ENCODE peak calls at places on chromosomes 2 and 18, in six cellular contexts. Z is left ventricle myocardium inferior, Y is hepatocyte, S is psoas muscle, G is fibroblast of lung, Q is A549. E is an unnamed sample.
A peak's percentile ranks its signal among the peaks of the same experiment; 100 is the strongest.

GRCh38 chr2:147198651-147199171 is 646.1 kb upstream of the ACVR2A start:
- DNase-seq in Z (no peak), Y (no peak), S (no peak), G (no peak), Q (no peak), E (no peak)

GRCh38 chr2:241933175-241933911 is 63.8 kb downstream of the RTP5 start:
- DNase-seq in Z (no peak), Y (peak; percentile 70), S (no peak), G (peak; percentile 38), Q (no peak), E (no peak)

GRCh38 chr2:165621086-165621560 is 151.6 kb downstream of the CSRNP3 start:
- DNase-seq in Z (no peak), Y (no peak), S (no peak), G (peak; percentile 33), Q (no peak), E (no peak)

GRCh38 chr2:174333502-174334277 is 1.1 kb upstream of the SP9 start:
- DNase-seq in Z (no peak), Y (no peak), S (no peak), G (no peak), Q (no peak), E (no peak)

GRCh38 chr18:11872479-11873136 is 21.4 kb downstream of the CHMP1B start:
- DNase-seq in Z (no peak), Y (peak; percentile 56), S (no peak), G (no peak), Q (peak; percentile 41), E (no peak)

GRCh38 chr2:182716665-182716990 is 571 bp downstream of the DNAJC10 start:
- DNase-seq in Z (no peak), Y (peak; percentile 40), S (no peak), G (no peak), Q (no peak), E (no peak)

GRCh38 chr2:222351035-222351434 is 52.2 kb upstream of the PAX3 start:
- DNase-seq in Z (no peak), Y (no peak), S (no peak), G (no peak), Q (no peak), E (no peak)

GRCh38 chr18:21741511-21742322 is 1.1 kb downstream of the MIB1 start:
- DNase-seq in Z (peak; percentile 37), Y (peak; percentile 22), S (peak; percentile 65), G (peak; percentile 26), Q (no peak), E (peak; percentile 82)

GRCh38 chr2:96687711-96688640 is 45.4 kb downstream of the FER1L5 start:
- DNase-seq in Z (no peak), Y (no peak), S (no peak), G (no peak), Q (no peak), E (no peak)

GRCh38 chr2:23422089-23423061 is 37.4 kb downstream of the KLHL29 start:
- DNase-seq in Z (no peak), Y (no peak), S (no peak), G (no peak), Q (no peak), E (no peak)

GRCh38 chr2:77270433-77270832 is 251.7 kb downstream of the LRRTM4 start:
- DNase-seq in Z (no peak), Y (peak; percentile 9), S (no peak), G (peak; percentile 0), Q (no peak), E (no peak)

GRCh38 chr2:200442471-200442870 is 67.4 kb downstream of the KCTD18 start:
- DNase-seq in Z (no peak), Y (no peak), S (no peak), G (peak; percentile 82), Q (no peak), E (no peak)

GRCh38 chr2:240502059-240502429 is 55.7 kb downstream of the ANKMY1 start:
- DNase-seq in Z (no peak), Y (peak; percentile 1), S (no peak), G (no peak), Q (no peak), E (peak; percentile 51)

GRCh38 chr2:187124514-187124913 is 275.5 kb upstream of the ZSWIM2 start:
- DNase-seq in Z (no peak), Y (no peak), S (peak; percentile 31), G (no peak), Q (no peak), E (no peak)

GRCh38 chr2:217958206-217958888 is 44.4 kb downstream of the TNS1 start:
- DNase-seq in Z (no peak), Y (no peak), S (no peak), G (no peak), Q (no peak), E (peak; percentile 48)

GRCh38 chr2:24080721-24081120 is 3.9 kb downstream of the TP53I3 start:
- DNase-seq in Z (no peak), Y (no peak), S (no peak), G (no peak), Q (no peak), E (no peak)

GRCh38 chr2:64192080-64192479 is 47.9 kb upstream of the PELI1 start:
- DNase-seq in Z (no peak), Y (no peak), S (no peak), G (no peak), Q (no peak), E (no peak)

GRCh38 chr2:202721621-202722020 is 86.9 kb downstream of the FAM117B start:
- DNase-seq in Z (no peak), Y (peak; percentile 30), S (no peak), G (peak; percentile 32), Q (no peak), E (no peak)

GRCh38 chr2:39437522-39438296 is 624 bp upstream of the MAP4K3 start:
- DNase-seq in Z (peak; percentile 28), Y (peak; percentile 63), S (peak; percentile 61), G (peak; percentile 32), Q (peak; percentile 63), E (peak; percentile 77)

GRCh38 chr2:10659898-10660568 is 29.7 kb downstream of the NOL10 start:
- DNase-seq in Z (peak; percentile 47), Y (peak; percentile 80), S (peak; percentile 64), G (peak; percentile 72), Q (peak; percentile 65), E (no peak)

GRCh38 chr18:66193938-66194337 is 410.0 kb downstream of the CDH19 start:
- DNase-seq in Z (no peak), Y (no peak), S (no peak), G (no peak), Q (no peak), E (no peak)

GRCh38 chr2:187544371-187545080 is 9.7 kb downstream of the TFPI start:
- DNase-seq in Z (no peak), Y (no peak), S (peak; percentile 50), G (no peak), Q (no peak), E (no peak)

GRCh38 chr2:47032773-47033101 is 117.1 kb upstream of the MCFD2 start:
- DNase-seq in Z (no peak), Y (no peak), S (no peak), G (no peak), Q (no peak), E (no peak)

GRCh38 chr2:178522950-178523595 is 42.8 kb downstream of the PLEKHA3 start:
- DNase-seq in Z (peak; percentile 85), Y (peak; percentile 93), S (peak; percentile 90), G (peak; percentile 87), Q (peak; percentile 68), E (peak; percentile 93)

GRCh38 chr2:17355608-17356329 is 162.5 kb downstream of the RAD51AP2 start:
- DNase-seq in Z (no peak), Y (no peak), S (no peak), G (peak; percentile 23), Q (peak; percentile 50), E (no peak)

GRCh38 chr2:153405196-153405595 is 73.4 kb downstream of the RPRM start:
- DNase-seq in Z (no peak), Y (no peak), S (no peak), G (no peak), Q (no peak), E (no peak)

GRCh38 chr2:130185896-130186295 is 3.8 kb downstream of the MZT2B start:
- DNase-seq in Z (no peak), Y (no peak), S (no peak), G (no peak), Q (no peak), E (no peak)

GRCh38 chr2:130186391-130186790 is 4.3 kb downstream of the MZT2B start:
- DNase-seq in Z (no peak), Y (no peak), S (no peak), G (no peak), Q (no peak), E (no peak)

GRCh38 chr2:130181338-130181879 is at the start of gene SMPD4:
- DNase-seq in Z (peak; percentile 98), Y (peak; percentile 98), S (peak; percentile 99), G (peak; percentile 95), Q (peak; percentile 43), E (peak; percentile 99)

GRCh38 chr2:130185436-130185835 is 3.4 kb downstream of the MZT2B start:
- DNase-seq in Z (no peak), Y (no peak), S (no peak), G (no peak), Q (no peak), E (no peak)

GRCh38 chr2:130183500-130184373 is 1.7 kb downstream of the MZT2B start:
- DNase-seq in Z (peak; percentile 63), Y (peak; percentile 54), S (no peak), G (peak; percentile 33), Q (no peak), E (no peak)
- H3K4me3 ChIP-seq in Z (peak overlapping the region; percentile 90), Y (no peak overlapping the region), S (peak overlapping the region; percentile 90), G (peak overlapping the region; percentile 88), Q (peak overlapping the region; percentile 99), E (no peak overlapping the region)

DNA sequence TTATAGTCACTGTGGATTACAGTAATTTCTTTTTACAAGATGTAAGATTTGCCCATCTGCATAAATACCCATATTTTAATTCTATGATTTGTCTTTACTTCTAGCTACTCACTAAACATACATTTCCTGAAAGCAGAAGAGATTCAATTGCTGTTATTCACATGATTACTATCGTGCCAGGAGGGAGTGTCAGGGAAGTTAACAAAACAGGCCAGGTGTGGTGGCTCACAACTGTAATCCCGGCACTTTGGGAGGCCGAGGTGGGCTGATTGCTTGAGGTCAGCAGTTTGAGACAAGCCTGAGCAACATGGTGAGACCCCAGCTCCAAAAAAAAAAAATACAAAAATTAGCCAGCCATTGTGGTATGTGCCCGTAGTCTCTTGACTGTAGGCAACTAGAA is 33.8 kb downstream of the PRKCE start:
- DNase-seq in Z (no peak), Y (no peak), S (no peak), G (no peak), Q (no peak), E (no peak)
- TF ChIP-seq CTCF in Z (no peak), Y (no peak), S (no peak), G (no peak), Q (no peak), E (no peak)

GRCh38 chr18:74507927-74508326 is 11.8 kb downstream of the CNDP2 start:
- DNase-seq in Z (no peak), Y (no peak), S (no peak), G (no peak), Q (no peak), E (peak; percentile 44)
- H3K4me1 ChIP-seq in Z (peaks cover 26% of the 10 kb centered on the region), Y (peaks cover 22% of the 10 kb centered on the region), S (no peaks in the 10 kb centered on the region), G (no peaks in the 10 kb centered on the region), Q (no peaks in the 10 kb centered on the region), E (peaks cover 1% of the 10 kb centered on the region)

DNA sequence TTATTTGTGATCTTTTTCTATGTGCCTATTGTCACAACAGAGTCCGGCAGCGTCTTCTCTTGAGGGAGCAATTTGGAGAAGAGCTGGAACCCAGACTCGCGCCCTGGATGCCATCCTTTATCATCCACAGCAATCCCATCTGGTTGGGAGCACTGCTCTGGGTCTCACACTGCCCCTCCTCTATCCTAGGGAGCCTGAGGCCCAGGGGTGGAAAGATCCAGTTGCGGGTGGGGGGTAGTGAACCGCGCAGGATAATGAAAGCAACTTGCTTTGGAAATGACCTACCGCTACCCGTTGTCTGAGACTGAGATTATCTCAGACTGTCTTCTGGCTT is 686 bp downstream of the WBP1 start:
- DNase-seq in Z (no peak), Y (no peak), S (no peak), G (peak; percentile 18), Q (no peak), E (no peak)
- H3K4me3 ChIP-seq in Z (peak overlapping the region; percentile 87), Y (peak overlapping the region; percentile 44), S (peak overlapping the region; percentile 86), G (peak overlapping the region; percentile 81), Q (peak overlapping the region; percentile 63), E (peak overlapping the region; percentile 79)

E was measured in kidney.